ENCODE peak calls at places on chromosomes 3 and 15, in four cellular contexts. One of them, this sample, is unnamed.

GRCh38 chr3:15368561-15369135 is 36.3 kb upstream of the SH3BP5 start:
- DNase-seq in MCF 10A: peak; percentile 21
- DNase-seq in foreskin fibroblast: no peak
- DNase-seq in mesothelial cell of epicardium: no peak
- DNase-seq in this sample: no peak

GRCh38 chr3:135887220-135887619 is 78.3 kb upstream of the PPP2R3A start:
- DNase-seq in mesothelial cell of epicardium: no peak
- DNase-seq in foreskin fibroblast: peak; percentile 87
- DNase-seq in MCF 10A: peak; percentile 21
- DNase-seq in this sample: no peak

GRCh38 chr3:55935241-55935640 is 448.1 kb upstream of the WNT5A start:
- DNase-seq in mesothelial cell of epicardium: no peak
- DNase-seq in MCF 10A: no peak
- DNase-seq in foreskin fibroblast: no peak
- DNase-seq in this sample: no peak

GRCh38 chr3:13715167-13715954 is 164.5 kb downstream of the WNT7A start:
- DNase-seq in foreskin fibroblast: no peak
- DNase-seq in MCF 10A: no peak
- DNase-seq in mesothelial cell of epicardium: peak; percentile 19
- DNase-seq in this sample: no peak

GRCh38 chr3:42668793-42669217 is 15.3 kb downstream of the ZBTB47 start:
- DNase-seq in foreskin fibroblast: no peak
- DNase-seq in mesothelial cell of epicardium: no peak
- DNase-seq in MCF 10A: peak; percentile 76
- DNase-seq in this sample: no peak

GRCh38 chr3:112995800-112996199 is 5.0 kb downstream of the GTPBP8 start:
- DNase-seq in mesothelial cell of epicardium: no peak
- DNase-seq in MCF 10A: no peak
- DNase-seq in foreskin fibroblast: no peak
- DNase-seq in this sample: no peak

GRCh38 chr15:87155771-87156170 is 1076.1 kb downstream of the AGBL1 start:
- DNase-seq in MCF 10A: peak; percentile 9
- DNase-seq in foreskin fibroblast: no peak
- DNase-seq in mesothelial cell of epicardium: no peak
- DNase-seq in this sample: no peak

GRCh38 chr15:36590838-36591237 is 11.4 kb downstream of the CDIN1 start:
- DNase-seq in mesothelial cell of epicardium: no peak
- DNase-seq in foreskin fibroblast: no peak
- DNase-seq in MCF 10A: peak; percentile 11
- DNase-seq in this sample: no peak

GRCh38 chr3:182740710-182741109 is 52.6 kb upstream of the ATP11B start:
- DNase-seq in foreskin fibroblast: no peak
- DNase-seq in mesothelial cell of epicardium: no peak
- DNase-seq in MCF 10A: peak; percentile 57
- DNase-seq in this sample: no peak

GRCh38 chr3:139312416-139312815 is 31.4 kb upstream of the MRPS22 start:
- DNase-seq in foreskin fibroblast: no peak
- DNase-seq in mesothelial cell of epicardium: no peak
- DNase-seq in MCF 10A: no peak
- DNase-seq in this sample: no peak
- TF ChIP-seq CTCF in foreskin fibroblast: no peak
- TF ChIP-seq CTCF in mesothelial cell of epicardium: no peak
- TF ChIP-seq CTCF in MCF 10A: no peak
- TF ChIP-seq CTCF in this sample: no peak

GRCh38 chr3:65569845-65570405 is 468.8 kb downstream of the MAGI1 start:
- DNase-seq in mesothelial cell of epicardium: no peak
- DNase-seq in foreskin fibroblast: no peak
- DNase-seq in MCF 10A: no peak
- DNase-seq in this sample: no peak
- TF ChIP-seq CTCF in mesothelial cell of epicardium: peak; percentile 35
- TF ChIP-seq CTCF in foreskin fibroblast: peak; percentile 16
- TF ChIP-seq CTCF in MCF 10A: peak; percentile 17
- TF ChIP-seq CTCF in this sample: no peak

DNA sequence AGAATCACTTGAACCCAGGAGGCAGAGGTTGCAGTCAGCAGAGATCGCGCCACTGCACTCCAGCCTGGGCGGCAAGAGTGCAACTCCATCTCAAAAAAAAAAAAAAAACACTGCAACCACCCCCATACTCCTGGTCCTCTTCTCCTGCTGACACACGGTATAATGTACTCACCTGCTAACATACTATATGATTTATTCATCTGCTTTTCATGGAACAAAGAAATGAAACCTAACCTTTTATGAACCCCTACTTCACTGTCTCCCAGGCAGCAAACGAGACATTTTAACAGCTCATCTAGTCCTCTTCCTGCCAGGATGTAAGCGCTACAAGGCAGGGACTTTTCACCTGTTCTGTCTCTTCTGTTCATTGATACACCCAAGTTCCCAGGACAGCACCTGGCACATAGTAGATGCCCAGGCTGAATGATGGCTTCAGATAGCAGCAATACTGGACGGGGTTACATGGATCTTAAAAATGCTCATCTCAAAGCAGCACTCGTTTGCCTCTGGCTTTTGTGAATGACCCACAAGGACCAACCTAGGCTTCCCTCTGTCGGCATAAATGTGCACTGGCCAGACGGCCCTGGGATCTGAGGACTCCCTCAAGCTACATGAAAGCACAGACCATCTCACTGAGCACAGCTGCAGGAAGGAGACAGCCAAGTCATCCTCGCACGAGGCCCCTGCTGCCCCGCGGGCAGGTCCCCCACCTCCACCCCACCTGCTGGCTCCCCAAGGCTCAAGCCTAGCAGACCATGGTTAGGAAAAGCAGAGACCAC is 20.3 kb downstream of the XXYLT1 start:
- DNase-seq in foreskin fibroblast: no peak
- DNase-seq in MCF 10A: no peak
- DNase-seq in mesothelial cell of epicardium: peak; percentile 36
- DNase-seq in this sample: no peak
- TF ChIP-seq CTCF in foreskin fibroblast: peak; percentile 47
- TF ChIP-seq CTCF in MCF 10A: no peak
- TF ChIP-seq CTCF in mesothelial cell of epicardium: no peak
- TF ChIP-seq CTCF in this sample: no peak

GRCh38 chr3:156816794-156817741 is 9.1 kb upstream of the LEKR1 start:
- DNase-seq in mesothelial cell of epicardium: peak; percentile 85
- DNase-seq in foreskin fibroblast: peak; percentile 96
- DNase-seq in MCF 10A: peak; percentile 86
- DNase-seq in this sample: peak; percentile 89
- TF ChIP-seq CTCF in mesothelial cell of epicardium: no peak
- TF ChIP-seq CTCF in foreskin fibroblast: no peak
- TF ChIP-seq CTCF in MCF 10A: no peak
- TF ChIP-seq CTCF in this sample: no peak

DNA sequence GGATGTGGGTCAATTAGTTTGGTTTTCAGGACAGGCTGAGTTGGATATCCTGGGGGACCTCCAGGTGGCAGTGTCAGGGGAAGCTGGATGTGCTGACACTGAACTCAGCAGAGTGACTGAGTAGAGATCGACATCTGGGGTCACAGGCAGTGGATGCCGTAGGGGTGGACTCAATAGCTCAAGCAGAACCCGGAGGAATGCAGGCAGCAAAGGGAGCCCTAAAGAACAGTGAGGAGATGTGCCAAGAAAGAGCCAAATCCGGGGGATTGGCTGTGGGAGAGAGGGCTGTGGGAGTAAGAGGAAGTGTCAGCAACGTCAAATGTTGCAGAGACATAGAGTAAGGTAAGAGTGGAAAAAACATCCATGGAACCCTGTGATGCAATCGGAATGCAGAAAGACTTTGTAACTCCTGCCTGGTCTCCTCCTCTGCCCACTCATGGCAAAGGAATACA is 11.6 kb downstream of the CCR5AS start:
- DNase-seq in foreskin fibroblast: no peak
- DNase-seq in MCF 10A: no peak
- DNase-seq in mesothelial cell of epicardium: no peak
- DNase-seq in this sample: no peak
- TF ChIP-seq CTCF in foreskin fibroblast: no peak
- TF ChIP-seq CTCF in MCF 10A: no peak
- TF ChIP-seq CTCF in mesothelial cell of epicardium: no peak
- TF ChIP-seq CTCF in this sample: peak; percentile 17

This sample was measured in activated CD8-positive, alpha-beta T cell treated with anti-CD3 and anti-CD28 coated beads for 36 hours.